ENCODE peak calls at places on chromosome 22, in four cellular contexts. C is K562, W is HepG2, R is GM12878. D is an unnamed sample.

GRCh38 chr22:35712672-35713071 is 5.0 kb upstream of the APOL5 start:
- DNase-seq in W (no peak), C (no peak), R (no peak), D (no peak)

GRCh38 chr22:29031236-29031982 is 30.2 kb downstream of the C22orf31 start:
- DNase-seq in C (peak; percentile 55), W (peak; percentile 93), R (no peak), D (peak; percentile 91)

GRCh38 chr22:30694638-30695350 is at the start of gene OSBP2:
- DNase-seq in R (no peak), C (peak; percentile 75), W (no peak), D (no peak)

GRCh38 chr22:27810566-27810965 is 9.0 kb upstream of the MN1 start:
- DNase-seq in R (no peak), W (peak; percentile 40), C (no peak), D (no peak)

GRCh38 chr22:20591660-20592310 is 84.4 kb downstream of the MED15 start:
- DNase-seq in W (peak; percentile 45), C (peak; percentile 95), R (no peak), D (no peak)

GRCh38 chr22:30481711-30482110 is 9.9 kb upstream of the SEC14L3 start:
- DNase-seq in R (no peak), C (no peak), W (no peak), D (no peak)

GRCh38 chr22:34645375-34645774 is 420.6 kb upstream of the ISX start:
- DNase-seq in C (no peak), R (no peak), W (peak; percentile 5), D (no peak)

GRCh38 chr22:33723915-33724314 is 196.4 kb downstream of the LARGE1 start:
- DNase-seq in W (no peak), R (no peak), C (no peak), D (no peak)

GRCh38 chr22:47218671-47219070 is 456.2 kb downstream of the TBC1D22A start:
- DNase-seq in R (no peak), C (no peak), W (no peak), D (no peak)

GRCh38 chr22:30806391-30806861 is 111.8 kb downstream of the OSBP2 start:
- DNase-seq in R (no peak), C (no peak), W (peak; percentile 30), D (no peak)

GRCh38 chr22:35380537-35381423 is at the start of gene HMOX1:
- DNase-seq in C (no peak), W (peak; percentile 73), R (no peak), D (peak; percentile 68)

GRCh38 chr22:29216873-29217666 is 11.4 kb downstream of the EMID1 start:
- DNase-seq in W (peak; percentile 65), C (peak; percentile 7), R (no peak), D (no peak)

GRCh38 chr22:19271856-19272535 is 19.5 kb downstream of the CLTCL1 start:
- DNase-seq in C (no peak), R (no peak), W (peak; percentile 89), D (peak; percentile 90)
- TF ChIP-seq KDM1A in C (no peak), R (no peak), W (no peak), D (no peak)

DNA sequence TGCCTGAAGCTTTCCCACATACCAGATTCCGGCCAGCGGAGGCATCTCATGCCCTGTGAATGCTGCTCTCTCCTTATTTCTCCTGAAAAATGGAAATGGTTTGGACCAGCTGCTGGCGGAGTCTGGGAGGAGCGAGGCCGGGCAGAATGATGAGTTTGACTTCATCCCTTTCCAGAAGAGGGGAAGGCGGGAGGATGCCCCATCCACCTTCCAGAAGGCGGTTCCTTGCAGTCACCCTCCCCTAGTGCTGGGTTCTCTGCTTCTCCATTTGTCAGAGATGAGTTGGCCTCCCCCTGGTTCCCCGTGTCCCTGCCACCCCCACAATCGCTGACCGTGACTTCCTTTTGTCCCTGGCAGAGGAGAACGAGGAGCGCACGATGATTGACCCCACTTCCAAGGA is 75.6 kb downstream of the PARVB start:
- DNase-seq in C (no peak), R (no peak), W (no peak), D (no peak)
- TF ChIP-seq USF2 in C (no peak), R (no peak), W (no peak), D (no peak)

GRCh38 chr22:45818130-45819085 is 146.8 kb downstream of the ATXN10 start:
- DNase-seq in W (peak; percentile 16), R (no peak), C (no peak), D (no peak)
- TF ChIP-seq BHLHE40 in W (no peak), R (no peak), C (no peak), D (no peak)

GRCh38 chr22:42315392-42315756 is 44.9 kb upstream of the TCF20 start:
- DNase-seq in C (no peak), R (no peak), W (no peak), D (no peak)

GRCh38 chr22:42317691-42318547 is 47.5 kb upstream of the TCF20 start:
- DNase-seq in C (no peak), W (no peak), R (no peak), D (no peak)

GRCh38 chr22:42314709-42315391 is 44.4 kb upstream of the TCF20 start:
- DNase-seq in C (no peak), R (no peak), W (no peak), D (no peak)

GRCh38 chr22:42318967-42319366 is 48.5 kb upstream of the TCF20 start:
- DNase-seq in W (no peak), C (no peak), R (no peak), D (no peak)

DNA sequence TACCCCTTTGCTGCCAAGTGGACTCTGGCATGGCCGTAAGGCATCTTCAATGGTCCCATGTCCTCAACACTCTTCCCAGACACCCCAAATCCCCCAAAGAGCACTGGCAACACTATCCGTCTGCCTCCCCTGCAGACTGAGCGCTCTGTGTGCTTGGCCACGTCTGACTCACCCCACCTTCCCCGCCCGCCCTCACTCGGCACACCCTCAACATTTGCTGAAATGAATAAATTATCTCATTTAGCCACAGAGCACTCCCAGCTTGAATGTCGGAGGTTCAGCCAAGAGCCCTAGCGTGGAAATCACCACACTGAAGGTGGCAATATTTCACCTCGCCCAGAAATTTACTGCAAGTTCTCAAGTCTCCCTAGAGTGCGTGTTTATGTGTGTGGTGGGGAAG is 46.5 kb upstream of the TCF20 start:
- DNase-seq in R (no peak), C (peak; percentile 36), W (no peak), D (no peak)
- TF ChIP-seq KDM1A in R (no peak), C (no peak), W (no peak), D (no peak)

GRCh38 chr22:44547371-44547770 is 49.3 kb upstream of the RTL6 start:
- DNase-seq in C (no peak), W (no peak), R (no peak), D (no peak)

GRCh38 chr22:44550666-44551491 is 52.8 kb upstream of the RTL6 start:
- DNase-seq in R (peak; percentile 9), C (no peak), W (no peak), D (no peak)

GRCh38 chr22:44546686-44547310 is 48.8 kb upstream of the RTL6 start:
- DNase-seq in C (no peak), R (no peak), W (no peak), D (no peak)

GRCh38 chr22:44549021-44549420 is 51.0 kb upstream of the RTL6 start:
- DNase-seq in W (no peak), C (no peak), R (no peak), D (no peak)

DNA sequence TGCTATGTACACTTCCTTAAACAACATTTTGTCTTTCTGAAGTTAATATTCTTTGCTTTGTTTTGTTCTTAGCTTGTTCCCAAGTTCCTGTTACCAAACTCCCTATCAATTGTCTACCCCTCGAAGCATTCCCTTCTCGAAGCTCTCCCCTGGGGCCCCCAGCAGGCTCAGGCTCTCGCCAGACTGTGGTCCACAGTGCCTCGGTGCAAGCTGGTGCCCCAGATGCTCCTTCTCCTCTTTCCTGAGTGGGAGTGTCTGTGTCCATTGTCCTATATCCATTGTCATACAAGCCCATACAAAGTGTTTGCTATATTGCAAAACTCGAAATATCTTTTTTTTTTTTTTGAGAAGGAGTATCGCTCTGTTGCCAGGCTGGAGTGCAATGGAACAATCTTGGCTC is 51.7 kb upstream of the RTL6 start:
- DNase-seq in W (no peak), C (no peak), R (no peak), D (no peak)
- TF ChIP-seq USF2 in W (no peak), C (no peak), R (no peak), D (no peak)

DNA sequence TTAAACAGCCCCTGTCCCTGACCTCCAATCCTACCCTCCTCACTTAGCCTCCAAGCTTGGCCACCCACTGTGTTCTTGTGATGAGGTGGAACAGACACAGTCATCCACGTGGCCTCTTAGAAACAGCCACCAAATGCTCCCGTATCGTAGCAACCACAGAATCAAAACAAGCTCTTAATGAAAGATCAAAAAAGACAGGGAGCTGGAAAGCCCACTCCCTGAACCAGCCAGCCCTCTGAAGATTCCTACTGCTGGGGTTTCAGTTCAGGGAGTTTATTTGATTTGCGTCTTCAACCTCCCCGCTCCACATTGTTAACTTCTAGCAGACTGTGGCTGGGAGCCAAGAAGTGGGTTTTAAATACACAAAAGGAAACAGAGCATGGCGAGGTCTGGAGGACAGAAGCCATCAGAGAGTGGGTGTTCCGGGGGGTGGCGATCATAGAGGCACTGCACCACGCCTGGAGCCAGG is 88.9 kb upstream of the GRK3 start:
- DNase-seq in W (no peak), R (no peak), C (no peak), D (peak; percentile 6)
- TF ChIP-seq BHLHE40 in W (no peak), R (no peak), C (no peak), D (no peak)

GRCh38 chr22:42947211-42947990 is 67.5 kb downstream of the PACSIN2 start:
- DNase-seq in R (no peak), W (peak; percentile 87), C (no peak), D (peak; percentile 44)

GRCh38 chr22:42950281-42950680 is 64.7 kb downstream of the PACSIN2 start:
- DNase-seq in C (no peak), R (no peak), W (no peak), D (no peak)

GRCh38 chr22:42951093-42951710 is 63.7 kb downstream of the PACSIN2 start:
- DNase-seq in W (no peak), R (no peak), C (no peak), D (no peak)

GRCh38 chr22:42948205-42948804 is 66.6 kb downstream of the PACSIN2 start:
- DNase-seq in W (no peak), C (no peak), R (no peak), D (no peak)

DNA sequence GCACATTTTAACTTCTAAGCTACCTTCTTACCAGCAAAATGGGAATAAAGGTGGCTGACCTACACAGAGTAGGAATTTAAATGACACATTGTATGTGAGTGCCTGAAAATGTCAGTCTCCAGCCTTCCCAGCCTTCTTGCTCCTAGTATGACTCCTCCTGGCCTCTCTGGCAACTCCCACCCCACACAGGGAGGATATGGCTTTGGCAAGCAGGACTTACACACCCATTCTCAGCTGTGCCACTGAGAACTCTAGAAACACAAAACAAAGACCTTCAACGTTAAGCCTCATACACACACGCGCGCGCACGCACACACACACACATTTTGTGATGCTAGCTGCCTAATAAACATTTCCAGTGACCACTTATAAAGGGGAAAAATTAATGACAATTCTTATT is 65.8 kb downstream of the PACSIN2 start:
- DNase-seq in W (no peak), R (no peak), C (no peak), D (peak; percentile 29)
- TF ChIP-seq KDM1A in W (no peak), R (no peak), C (no peak), D (no peak)

GRCh38 chr22:40070701-40071100 is 75.9 kb downstream of the FAM83F start:
- DNase-seq in C (no peak), W (no peak), R (no peak), D (no peak)
- TF ChIP-seq USF2 in C (no peak), W (no peak), R (no peak), D (no peak)

GRCh38 chr22:37609240-37610152 is 862 bp downstream of the GGA1 start:
- DNase-seq in C (peak; percentile 50), R (no peak), W (no peak), D (peak; percentile 36)
- TF ChIP-seq BHLHE40 in C (no peak), R (no peak), W (no peak), D (no peak)

GRCh38 chr22:49281467-49282340 is 546.0 kb downstream of the BRD1 start:
- DNase-seq in C (no peak), R (no peak), W (no peak), D (peak; percentile 61)
- TF ChIP-seq KDM1A in C (no peak), R (no peak), W (no peak), D (no peak)

D was measured in A549.